ENCODE peak calls at places on chromosomes 5 and 9, in ten cellular contexts. K is D341Med; P is iris pigment epithelial cell; D is cerebellum; E is T-helper 1 cell; O is RPMI8226; G is pons; N is activated T-helper 9 cell treated with anti-CD3 and anti-CD28 coated beads, Interleukin-2, amount 50 U/mL, for 16 hours; Q is RWPE1; U is stimulated activated naive B cell treated with anti-CD40 and anti-IgM and Interleukin-4, amounts not matched to agents 10 μg/mL and 1 μg/mL and 100 μg/mL, for 72 hours. V is an unnamed sample.

GRCh38 chr9:98654247-98654646 is 54.5 kb downstream of the GABBR2 start:
- DNase-seq in G (no peak), P (no peak), O (no peak), U (no peak), K (no peak), D (peak; percentile 34), Q (peak; percentile 44), E (no peak), N (no peak), V (no peak)

GRCh38 chr5:63820557-63820956 is 141.7 kb downstream of the HTR1A start:
- DNase-seq in N (no peak), U (no peak), P (no peak), O (no peak), E (no peak), K (no peak), Q (no peak), G (no peak), D (no peak), V (no peak)

GRCh38 chr5:39578887-39579497 is 154.2 kb upstream of the DAB2 start:
- DNase-seq in Q (no peak), U (no peak), D (no peak), G (peak; percentile 35), P (peak; percentile 28), E (no peak), K (no peak), N (no peak), O (peak; percentile 8), V (no peak)

GRCh38 chr5:92917044-92917443 is 664.0 kb downstream of the NR2F1-AS1 start:
- DNase-seq in N (no peak), D (no peak), O (no peak), P (peak; percentile 88), E (no peak), G (no peak), Q (no peak), U (no peak), K (no peak), V (no peak)

GRCh38 chr9:119961774-119962408 is 592.7 kb upstream of the BRINP1 start:
- DNase-seq in Q (peak; percentile 36), U (no peak), D (no peak), G (no peak), K (peak; percentile 80), N (no peak), P (peak; percentile 45), E (no peak), O (peak; percentile 35), V (no peak)

GRCh38 chr5:21931076-21931475 is 922.1 kb downstream of the CDH12 start:
- DNase-seq in E (no peak), D (no peak), K (peak; percentile 25), N (no peak), G (no peak), U (no peak), Q (no peak), O (no peak), P (no peak), V (no peak)

GRCh38 chr5:568061-568781 is 43.9 kb upstream of the CEP72 start:
- DNase-seq in O (no peak), U (no peak), D (no peak), N (no peak), Q (no peak), G (no peak), K (no peak), P (no peak), E (no peak), V (no peak)

GRCh38 chr9:114387678-114388431 is at the start of gene AKNA:
- DNase-seq in D (no peak), U (peak; percentile 72), O (no peak), N (peak; percentile 73), G (no peak), E (peak; percentile 73), K (peak; percentile 62), P (peak; percentile 83), Q (no peak), V (peak; percentile 84)

GRCh38 chr9:81776834-81777233 is 87.5 kb upstream of the TLE1 start:
- DNase-seq in P (peak; percentile 31), G (no peak), K (no peak), Q (no peak), O (peak; percentile 13), U (no peak), D (no peak), E (no peak), N (no peak), V (no peak)

GRCh38 chr9:95373069-95373681 is 55.7 kb upstream of the FANCC start:
- DNase-seq in E (no peak), K (no peak), G (no peak), U (no peak), P (no peak), N (no peak), O (no peak), D (no peak), Q (peak; percentile 42), V (no peak)

GRCh38 chr9:34382054-34382453 is 5.4 kb upstream of the MYORG start:
- DNase-seq in Q (no peak), D (no peak), K (peak; percentile 10), O (no peak), N (no peak), U (no peak), E (no peak), G (no peak), P (no peak), V (no peak)

GRCh38 chr9:16023466-16023865 is 470.6 kb downstream of the CCDC171 start:
- DNase-seq in U (no peak), G (no peak), O (no peak), N (no peak), K (no peak), P (peak; percentile 58), Q (no peak), E (no peak), D (no peak), V (no peak)

GRCh38 chr5:159415301-159415937 is 85.1 kb upstream of the IL12B start:
- DNase-seq in P (no peak), D (no peak), U (no peak), N (no peak), K (no peak), G (no peak), E (no peak), Q (no peak), O (no peak), V (no peak)

GRCh38 chr9:125513634-125514413 is 193.2 kb downstream of the MAPKAP1 start:
- DNase-seq in Q (peak; percentile 99), U (no peak), E (no peak), N (no peak), D (no peak), P (peak; percentile 88), G (no peak), K (no peak), O (peak; percentile 81), V (no peak)

GRCh38 chr9:107016383-107016782 is 153.4 kb downstream of the ZNF462 start:
- DNase-seq in N (no peak), K (no peak), G (no peak), O (no peak), E (no peak), P (no peak), Q (no peak), U (no peak), D (no peak), V (no peak)

GRCh38 chr9:136017813-136018190 is 56.6 kb upstream of the UBAC1 start:
- DNase-seq in G (no peak), O (no peak), N (no peak), K (no peak), Q (no peak), D (no peak), E (no peak), P (no peak), U (no peak), V (no peak)

GRCh38 chr5:68460147-68460760 is 244.7 kb downstream of the PIK3R1 start:
- DNase-seq in Q (peak; percentile 55), G (peak; percentile 78), E (no peak), U (peak; percentile 13), P (peak; percentile 77), D (peak; percentile 9), K (no peak), O (peak; percentile 67), N (no peak), V (no peak)

GRCh38 chr5:148760945-148761638 is 65.3 kb upstream of the ADRB2 start:
- DNase-seq in E (no peak), K (no peak), U (no peak), Q (no peak), P (no peak), N (no peak), G (no peak), D (no peak), O (peak; percentile 10), V (no peak)

GRCh38 chr9:109171926-109172325 is 4.9 kb upstream of the FRRS1L start:
- DNase-seq in G (no peak), N (no peak), K (no peak), O (no peak), D (no peak), Q (no peak), P (peak; percentile 22), E (no peak), U (no peak), V (no peak)

GRCh38 chr5:150590979-150591411 is 49.5 kb upstream of the SYNPO start:
- DNase-seq in P (no peak), G (peak; percentile 17), N (no peak), U (no peak), E (no peak), K (no peak), Q (no peak), D (peak; percentile 17), O (no peak), V (no peak)

GRCh38 chr5:59300930-59301329 is 592.6 kb downstream of the PDE4D start:
- DNase-seq in D (no peak), E (no peak), O (no peak), N (no peak), G (no peak), U (no peak), K (no peak), Q (no peak), P (no peak), V (no peak)

GRCh38 chr5:179828756-179829421 is 8.2 kb downstream of the SQSTM1 start:
- DNase-seq in N (no peak), O (no peak), D (no peak), P (no peak), U (no peak), Q (no peak), K (no peak), E (no peak), G (no peak), V (no peak)

GRCh38 chr5:160181965-160182622 is 47.2 kb upstream of the FABP6 start:
- DNase-seq in O (no peak), E (no peak), P (no peak), Q (peak; percentile 30), K (no peak), U (no peak), G (no peak), D (no peak), N (no peak), V (no peak)

GRCh38 chr5:148794729-148795590 is 31.5 kb upstream of the ADRB2 start:
- DNase-seq in E (no peak), D (no peak), O (no peak), N (no peak), K (no peak), U (no peak), Q (no peak), G (no peak), P (peak; percentile 79), V (no peak)

GRCh38 chr5:54733101-54733500 is 215.5 kb downstream of the SNX18 start:
- DNase-seq in G (no peak), U (no peak), N (no peak), D (no peak), Q (no peak), K (no peak), O (no peak), E (no peak), P (no peak), V (no peak)

GRCh38 chr5:178535299-178536175 is 54.7 kb downstream of the COL23A1 start:
- DNase-seq in O (no peak), Q (no peak), K (no peak), E (no peak), N (no peak), G (no peak), P (peak; percentile 6), D (no peak), U (no peak), V (no peak)